ENCODE peak calls at places on chromosome 3, in five cellular contexts. Q is nephron progenitor cell; L is activated CD4-positive, alpha-beta T cell treated with anti-CD3 and anti-CD28 coated beads, Interleukin-2, amount 10 ng/mL, durations not matched to agents 7 days and 5 days; M is T-helper 9 cell; G is hepatocyte. C is an unnamed sample.

GRCh38 chr3:177574232-177574856 is 377.1 kb upstream of the TBL1XR1 start:
- DNase-seq in Q (peak; percentile 49), L (no peak), M (no peak), G (peak; percentile 86), C (peak; percentile 67)

GRCh38 chr3:10519236-10519635 is 13.8 kb upstream of the ATP2B2 start:
- DNase-seq in Q (no peak), L (no peak), M (no peak), G (no peak), C (no peak)

GRCh38 chr3:194035406-194036138 is 100.4 kb upstream of the HES1 start:
- DNase-seq in Q (no peak), L (no peak), M (no peak), G (peak; percentile 64), C (no peak)

GRCh38 chr3:40546811-40547210 is 22.1 kb downstream of the ZNF621 start:
- DNase-seq in Q (no peak), L (no peak), M (no peak), G (peak; percentile 59), C (peak; percentile 70)

GRCh38 chr3:138135141-138135832 is 3.1 kb upstream of the A4GNT start:
- DNase-seq in Q (no peak), L (no peak), M (no peak), G (no peak), C (no peak)

GRCh38 chr3:14413381-14414071 is 11.1 kb downstream of the SLC6A6 start:
- DNase-seq in Q (no peak), L (no peak), M (no peak), G (no peak), C (peak; percentile 52)

GRCh38 chr3:21954709-21955108 is 203.7 kb upstream of the ZNF385D start:
- DNase-seq in Q (no peak), L (no peak), M (no peak), G (no peak), C (peak; percentile 84)

GRCh38 chr3:31227152-31227581 is 305.6 kb upstream of the STT3B start:
- DNase-seq in Q (no peak), L (no peak), M (no peak), G (no peak), C (no peak)

GRCh38 chr3:46500631-46501377 is 3.0 kb downstream of the RTP3 start:
- DNase-seq in Q (no peak), L (no peak), M (no peak), G (no peak), C (peak; percentile 94)

GRCh38 chr3:17489139-17489538 is 253.3 kb downstream of the TBC1D5 start:
- DNase-seq in Q (no peak), L (no peak), M (no peak), G (no peak), C (peak; percentile 68)

GRCh38 chr3:186806173-186807055 is at the start of gene RFC4:
- DNase-seq in Q (peak; percentile 79), L (peak; percentile 87), M (peak; percentile 78), G (peak; percentile 87), C (peak; percentile 72)

GRCh38 chr3:49316696-49317457 is 23.0 kb downstream of the USP4 start:
- DNase-seq in Q (no peak), L (no peak), M (no peak), G (no peak), C (no peak)

GRCh38 chr3:177804646-177805045 is 607.4 kb upstream of the TBL1XR1 start:
- DNase-seq in Q (no peak), L (no peak), M (no peak), G (no peak), C (no peak)

GRCh38 chr3:59953104-59953503 is 903.3 kb upstream of the CFAP20DC start:
- DNase-seq in Q (no peak), L (no peak), M (no peak), G (no peak), C (no peak)

GRCh38 chr3:25455316-25456232 is 27.5 kb downstream of the RARB start:
- DNase-seq in Q (peak; percentile 34), L (no peak), M (no peak), G (no peak), C (peak; percentile 31)

GRCh38 chr3:45881031-45882022 is 5.0 kb upstream of the CCR9 start:
- DNase-seq in Q (no peak), L (peak; percentile 13), M (no peak), G (no peak), C (peak; percentile 58)

GRCh38 chr3:37935756-37936666 is 54.6 kb upstream of the VILL start:
- DNase-seq in Q (no peak), L (no peak), M (no peak), G (no peak), C (peak; percentile 98)

GRCh38 chr3:122688996-122689395 is 8.4 kb downstream of the PARP14 start:
- DNase-seq in Q (no peak), L (no peak), M (no peak), G (no peak), C (no peak)

GRCh38 chr3:112531358-112531781 is 30.4 kb downstream of the ATG3 start:
- DNase-seq in Q (no peak), L (no peak), M (no peak), G (peak; percentile 32), C (peak; percentile 23)

GRCh38 chr3:45480218-45480617 is 91.8 kb downstream of the LARS2 start:
- DNase-seq in Q (no peak), L (no peak), M (no peak), G (peak; percentile 68), C (peak; percentile 38)

GRCh38 chr3:113736548-113737089 is 9.4 kb downstream of the NAA50 start:
- DNase-seq in Q (no peak), L (peak; percentile 47), M (no peak), G (peak; percentile 74), C (peak; percentile 83)

GRCh38 chr3:157464283-157464682 is 27.6 kb downstream of the PTX3 start:
- DNase-seq in Q (no peak), L (no peak), M (no peak), G (no peak), C (peak; percentile 60)

GRCh38 chr3:32422943-32423342 is 31.3 kb downstream of the CMTM7 start:
- DNase-seq in Q (no peak), L (no peak), M (no peak), G (no peak), C (no peak)

GRCh38 chr3:42014949-42015533 is 53.1 kb upstream of the ULK4 start:
- DNase-seq in Q (peak; percentile 44), L (peak; percentile 14), M (no peak), G (no peak), C (peak; percentile 35)

GRCh38 chr3:12444582-12445468 is 39.5 kb upstream of the TSEN2 start:
- DNase-seq in Q (no peak), L (no peak), M (no peak), G (peak; percentile 84), C (no peak)

GRCh38 chr3:125602752-125603649 is 7.7 kb upstream of the OSBPL11 start:
- DNase-seq in Q (no peak), L (no peak), M (no peak), G (no peak), C (peak; percentile 57)

GRCh38 chr3:121981473-121981872 is 40.6 kb downstream of the ILDR1 start:
- DNase-seq in Q (no peak), L (no peak), M (no peak), G (no peak), C (no peak)

GRCh38 chr3:170725285-170725731 is 139.4 kb upstream of the SLC7A14 start:
- DNase-seq in Q (no peak), L (no peak), M (no peak), G (no peak), C (peak; percentile 80)

GRCh38 chr3:32105291-32106131 is 909 bp upstream of the GPD1L start:
- DNase-seq in Q (no peak), L (no peak), M (no peak), G (no peak), C (no peak)

GRCh38 chr3:22960326-22960984 is 242.7 kb upstream of the UBE2E2 start:
- DNase-seq in Q (peak; percentile 33), L (peak; percentile 10), M (no peak), G (peak; percentile 72), C (peak; percentile 70)

GRCh38 chr3:99049164-99049563 is 147.7 kb upstream of the DCBLD2 start:
- DNase-seq in Q (no peak), L (no peak), M (no peak), G (no peak), C (no peak)

GRCh38 chr3:149657458-149657795 is 398 bp downstream of the WWTR1 start:
- DNase-seq in Q (no peak), L (peak; percentile 9), M (no peak), G (peak; percentile 80), C (peak; percentile 63)

GRCh38 chr3:128276151-128276445 is 122.8 kb downstream of the EEFSEC start:
- DNase-seq in Q (no peak), L (no peak), M (no peak), G (no peak), C (peak; percentile 14)

GRCh38 chr3:99783009-99783573 is 34.6 kb upstream of the CMSS1 start:
- DNase-seq in Q (no peak), L (no peak), M (no peak), G (no peak), C (peak; percentile 96)

GRCh38 chr3:8954938-8955763 is 8.1 kb downstream of the RAD18 start:
- DNase-seq in Q (no peak), L (no peak), M (no peak), G (no peak), C (no peak)

GRCh38 chr3:57274845-57275244 is 17.6 kb downstream of the ASB14 start:
- DNase-seq in Q (no peak), L (no peak), M (no peak), G (no peak), C (no peak)

GRCh38 chr3:72010044-72010443 is 225.1 kb upstream of the PROK2 start:
- DNase-seq in Q (no peak), L (no peak), M (no peak), G (no peak), C (no peak)

C was measured in fibroblast of lung.